ENCODE peak calls at places on chromosome 5, in four cellular contexts. M is WTC11, C is GM12878, J is K562. B is an unnamed sample.

GRCh38 chr5:170070556-170071412 is 34.9 kb upstream of the FOXI1 start:
- DNase-seq in M (peak), C (no peak), J (peak), B (no peak)

GRCh38 chr5:108003178-108003577 is 332.4 kb upstream of the EFNA5 start:
- DNase-seq in M (no peak), C (peak), J (no peak), B (no peak)

GRCh38 chr5:178551059-178551458 is 39.1 kb downstream of the COL23A1 start:
- DNase-seq in M (no peak), C (no peak), J (peak), B (peak)

GRCh38 chr5:92775711-92776615 is 805.1 kb downstream of the NR2F1-AS1 start:
- DNase-seq in M (no peak), C (no peak), J (no peak), B (no peak)

GRCh38 chr5:33319151-33319550 is 121.6 kb upstream of the TARS1 start:
- DNase-seq in M (no peak), C (no peak), J (no peak), B (no peak)

GRCh38 chr5:28344803-28345433 is 1306.5 kb upstream of the CDH9 start:
- DNase-seq in M (no peak), C (peak), J (peak), B (peak)

GRCh38 chr5:34738381-34738780 is 82.3 kb downstream of the RAI14 start:
- DNase-seq in M (no peak), C (no peak), J (no peak), B (no peak)

GRCh38 chr5:82147860-82148573 is 130.1 kb downstream of the RPS23 start:
- DNase-seq in M (no peak), C (no peak), J (no peak), B (no peak)

GRCh38 chr5:73460133-73460532 is 11.6 kb upstream of the FOXD1 start:
- DNase-seq in M (no peak), C (no peak), J (no peak), B (no peak)

GRCh38 chr5:26569929-26570258 is 468.5 kb downstream of the CDH9 start:
- DNase-seq in M (no peak), C (no peak), J (no peak), B (no peak)

GRCh38 chr5:176416123-176416924 is at the start of gene CLTB:
- DNase-seq in M (peak), C (peak), J (peak), B (peak)

GRCh38 chr5:55624841-55625602 is 87.1 kb downstream of the SLC38A9 start:
- DNase-seq in M (no peak), C (no peak), J (no peak), B (no peak)

GRCh38 chr5:162139190-162139589 is 71.6 kb downstream of the GABRG2 start:
- DNase-seq in M (no peak), C (no peak), J (no peak), B (no peak)

GRCh38 chr5:120372899-120373298 is 91.2 kb upstream of the PRR16 start:
- DNase-seq in M (no peak), C (no peak), J (no peak), B (no peak)

GRCh38 chr5:148794729-148795590 is 31.5 kb upstream of the ADRB2 start:
- DNase-seq in M (no peak), C (no peak), J (no peak), B (no peak)

GRCh38 chr5:172114875-172115422 is 73.1 kb downstream of the STK10 start:
- DNase-seq in M (no peak), C (peak), J (no peak), B (no peak)

GRCh38 chr5:144189800-144190429 is 19.2 kb downstream of the KCTD16 start:
- DNase-seq in M (no peak), C (peak), J (no peak), B (no peak)

GRCh38 chr5:142655339-142656267 is 30.3 kb downstream of the FGF1 start:
- DNase-seq in M (peak), C (no peak), J (peak), B (peak)

DNA sequence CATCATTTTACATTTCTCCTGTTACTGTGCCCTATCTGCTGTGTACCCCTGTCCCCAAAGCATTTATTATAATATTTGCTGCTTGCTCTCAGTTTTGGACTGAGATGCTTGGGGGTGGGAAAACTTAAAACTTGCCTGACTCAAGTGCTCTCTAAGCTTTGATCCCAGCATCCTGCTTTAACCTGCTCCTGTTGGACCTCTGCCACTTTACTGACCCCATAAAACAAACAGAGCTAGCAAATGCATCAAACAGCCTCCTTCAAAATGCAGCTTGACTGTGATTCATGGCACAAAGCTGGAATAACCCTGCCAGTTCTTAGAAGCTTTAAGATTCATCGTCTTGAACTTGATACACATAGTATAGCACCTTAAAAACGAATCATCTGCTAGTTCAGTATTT is 212.5 kb downstream of the DEPDC1B start:
- DNase-seq in M (no peak), C (no peak), J (no peak), B (peak)
- TF ChIP-seq CREM in M (no peak), C (no peak), J (no peak), B (no peak)

GRCh38 chr5:116553366-116553765 is 21.3 kb downstream of the SEMA6A start:
- DNase-seq in M (no peak), C (no peak), J (no peak), B (no peak)

GRCh38 chr5:116546743-116547124 is 27.9 kb downstream of the SEMA6A start:
- DNase-seq in M (no peak), C (no peak), J (no peak), B (no peak)

GRCh38 chr5:116554764-116555163 is 19.9 kb downstream of the SEMA6A start:
- DNase-seq in M (no peak), C (no peak), J (no peak), B (peak)

GRCh38 chr5:116546033-116546742 is 28.4 kb downstream of the SEMA6A start:
- DNase-seq in M (no peak), C (no peak), J (no peak), B (peak)

DNA sequence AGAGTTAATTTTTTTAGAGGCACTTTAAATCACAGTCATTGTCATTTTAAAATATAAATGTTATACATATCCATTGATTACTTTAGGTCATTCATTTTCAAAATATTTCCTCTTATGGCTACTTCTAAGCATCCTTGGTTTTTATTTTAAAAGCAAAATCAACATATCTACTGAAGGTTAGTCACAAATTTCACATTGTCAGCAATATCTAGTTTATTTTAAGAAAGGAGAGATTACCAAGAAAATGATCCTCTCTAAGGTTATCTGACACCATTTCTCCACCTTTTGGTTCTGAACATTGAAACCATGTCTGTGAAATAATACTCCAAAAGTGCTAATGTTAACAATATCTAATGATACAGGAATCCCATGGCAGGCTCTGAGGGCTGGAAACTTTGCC is 24.5 kb downstream of the SEMA6A start:
- DNase-seq in M (no peak), C (no peak), J (no peak), B (no peak)
- TF ChIP-seq CREM in M (no peak), C (no peak), J (no peak), B (no peak)

DNA sequence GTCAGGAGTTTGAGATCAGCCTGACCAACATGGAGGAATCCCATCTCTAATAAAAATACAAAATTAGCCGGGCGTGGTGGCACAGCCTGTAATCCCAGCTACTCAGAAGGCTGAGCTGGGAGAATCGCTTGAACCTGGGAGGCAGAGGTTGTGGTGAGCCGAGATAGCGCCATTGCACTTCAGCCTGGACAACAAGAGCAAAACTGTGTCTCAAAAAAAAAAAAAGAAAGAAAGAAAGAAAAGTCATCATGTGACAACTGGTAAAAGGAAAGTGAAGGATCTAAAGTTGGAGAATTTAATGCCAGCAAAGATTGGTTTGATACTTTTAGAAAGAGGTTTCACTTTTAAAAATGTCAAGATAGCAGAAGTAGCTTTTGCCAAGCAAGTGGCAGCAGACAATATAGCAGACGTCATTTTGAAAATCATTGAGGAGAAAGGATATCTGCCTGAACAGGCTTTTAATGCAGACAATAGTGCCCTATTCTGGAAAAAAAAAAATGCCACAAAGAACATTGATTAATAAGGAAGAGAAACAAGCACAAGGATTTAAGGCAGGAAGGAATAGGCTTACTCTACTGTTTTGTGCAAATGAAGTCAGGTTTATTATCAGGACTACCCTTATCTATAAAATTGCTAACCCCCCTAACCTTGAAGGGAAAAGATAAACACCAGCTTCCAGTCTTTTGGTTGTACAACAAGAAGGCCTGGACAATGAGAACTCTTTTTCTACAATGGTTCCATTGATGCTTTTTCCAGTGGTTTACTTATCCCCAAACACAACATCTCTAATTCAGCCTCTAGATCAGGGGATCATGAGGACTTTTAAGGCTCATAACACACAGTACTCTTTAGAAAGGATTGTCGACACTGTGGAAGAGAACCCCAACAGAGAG is 11.9 kb downstream of the PKD2L2 start:
- DNase-seq in M (no peak), C (no peak), J (no peak), B (peak)
- TF ChIP-seq CREM in M (no peak), C (no peak), J (no peak), B (no peak)

DNA sequence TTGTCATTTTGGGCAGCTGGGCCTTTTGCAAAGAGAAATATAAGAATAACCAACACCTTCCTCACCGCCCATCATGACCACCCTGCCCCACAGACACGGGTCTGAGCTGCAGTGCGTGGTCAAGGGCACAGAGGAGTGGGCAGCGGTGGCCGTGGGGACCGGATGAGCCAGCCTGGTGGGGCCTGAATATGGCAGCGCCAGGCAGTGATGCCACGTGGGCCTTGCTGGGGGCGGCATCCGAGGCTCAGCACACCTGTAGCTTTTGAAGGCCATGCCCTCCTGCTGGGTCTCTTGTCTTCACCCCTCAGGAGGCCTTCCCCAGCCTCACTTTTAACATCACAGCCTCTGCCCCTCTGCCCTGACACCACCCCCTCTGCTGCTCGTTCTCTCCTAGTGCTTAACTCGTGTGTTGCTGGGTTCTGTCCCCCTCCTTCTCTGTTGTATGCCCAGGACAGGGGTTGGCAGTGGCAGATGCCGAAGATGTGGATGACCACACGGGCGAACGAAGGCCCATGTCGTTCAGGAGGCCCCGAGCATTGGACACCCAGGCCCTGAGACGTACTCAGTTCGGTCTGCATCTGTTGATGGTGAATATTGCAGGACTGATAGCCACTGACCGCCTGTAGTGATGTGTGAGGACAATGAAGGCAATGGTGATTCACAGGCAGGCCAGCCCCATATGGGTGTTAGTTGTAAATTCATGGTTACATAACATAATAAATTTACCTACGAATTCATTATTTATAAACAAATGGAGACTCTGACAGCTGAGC is 46.0 kb downstream of the AHRR start:
- DNase-seq in M (peak), C (no peak), J (no peak), B (no peak)
- TF ChIP-seq CREM in M (no peak), C (no peak), J (no peak), B (no peak)

DNA sequence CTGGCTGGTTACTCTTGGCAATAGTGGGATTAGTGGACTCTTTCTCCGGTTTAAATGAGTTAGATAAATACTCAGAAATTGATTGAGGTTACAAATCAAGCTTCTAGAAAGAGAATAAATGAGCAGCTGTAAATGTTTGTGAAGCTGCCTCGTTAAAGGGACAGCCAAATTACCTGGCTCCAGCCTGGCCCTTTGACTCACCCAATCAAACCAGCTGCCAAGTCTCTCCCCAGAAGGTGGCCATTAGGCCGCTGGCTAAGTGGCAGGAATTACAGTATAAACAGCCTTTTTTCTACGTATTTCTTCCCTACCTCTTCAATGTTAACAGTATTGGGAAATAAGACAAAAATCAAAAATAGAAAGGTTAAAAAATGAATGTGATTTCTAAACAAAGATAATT is 46.0 kb upstream of the SRFBP1 start:
- DNase-seq in M (no peak), C (no peak), J (no peak), B (no peak)
- TF ChIP-seq CREM in M (no peak), C (no peak), J (no peak), B (no peak)

GRCh38 chr5:133683646-133684290 is 71.4 kb upstream of the FSTL4 start:
- DNase-seq in M (no peak), C (no peak), J (no peak), B (no peak)

GRCh38 chr5:133682496-133682895 is 70.2 kb upstream of the FSTL4 start:
- DNase-seq in M (no peak), C (no peak), J (no peak), B (no peak)

GRCh38 chr5:133681896-133682295 is 69.6 kb upstream of the FSTL4 start:
- DNase-seq in M (no peak), C (no peak), J (no peak), B (no peak)

GRCh38 chr5:133679534-133679933 is 67.2 kb upstream of the FSTL4 start:
- DNase-seq in M (no peak), C (no peak), J (no peak), B (no peak)

GRCh38 chr5:133680830-133681555 is 68.7 kb upstream of the FSTL4 start:
- DNase-seq in M (no peak), C (no peak), J (no peak), B (no peak)
- TF ChIP-seq CREM in M (no peak), C (no peak), J (no peak), B (no peak)

GRCh38 chr5:111507276-111507675 is 5.1 kb downstream of the STARD4 start:
- DNase-seq in M (no peak), C (no peak), J (no peak), B (no peak)
- TF ChIP-seq CREM in M (no peak), C (no peak), J (no peak), B (no peak)

GRCh38 chr5:119366537-119366874 is 10.7 kb downstream of the TNFAIP8 start:
- DNase-seq in M (no peak), C (no peak), J (no peak), B (no peak)

GRCh38 chr5:119367502-119368237 is 11.9 kb downstream of the TNFAIP8 start:
- DNase-seq in M (no peak), C (peak), J (no peak), B (peak)

GRCh38 chr5:119368238-119368630 is 12.4 kb downstream of the TNFAIP8 start:
- DNase-seq in M (no peak), C (peak), J (no peak), B (no peak)

GRCh38 chr5:119373449-119373858 is 17.6 kb downstream of the TNFAIP8 start:
- DNase-seq in M (no peak), C (peak), J (no peak), B (no peak)

GRCh38 chr5:119370521-119370920 is 14.7 kb downstream of the TNFAIP8 start:
- DNase-seq in M (no peak), C (no peak), J (no peak), B (no peak)
- TF ChIP-seq CREM in M (no peak), C (no peak), J (no peak), B (no peak)

B was measured in HepG2.